ENCODE peak calls at places on chromosomes 12 and 14, in nine cellular contexts. L is WTC11, I is body of pancreas, U is GM13977, M is epithelial cell of proximal tubule, W is foreskin fibroblast, A is H9, V is AG10803, O is gastrocnemius medialis. D is an unnamed sample.

GRCh38 chr14:94126800-94127199 is 2.6 kb downstream of the IFI27L2 start:
- DNase-seq in L (no peak), I (no peak), U (no peak), M (no peak), W (no peak), A (peak), V (no peak), O (no peak), D (no peak)

GRCh38 chr14:101101456-101102056 is 198.0 kb upstream of the RTL1 start:
- DNase-seq in L (peak), I (no peak), U (no peak), M (peak), W (no peak), A (no peak), V (no peak), O (no peak), D (peak)

GRCh38 chr12:96375841-96376249 is 24.4 kb downstream of the CDK17 start:
- DNase-seq in L (no peak), I (no peak), U (no peak), M (no peak), W (no peak), A (no peak), V (no peak), O (no peak), D (no peak)

GRCh38 chr14:65972891-65973290 is 513.3 kb upstream of the CCDC196 start:
- DNase-seq in L (no peak), I (no peak), U (no peak), M (no peak), W (peak), A (no peak), V (peak), O (no peak), D (no peak)

GRCh38 chr12:26471560-26471959 is 276.2 kb downstream of the SSPN start:
- DNase-seq in L (no peak), I (peak), U (peak), M (no peak), W (peak), A (no peak), V (peak), O (no peak), D (no peak)

GRCh38 chr12:107328442-107329133 is 235.2 kb upstream of the CRY1 start:
- DNase-seq in L (no peak), I (peak), U (no peak), M (peak), W (no peak), A (no peak), V (no peak), O (no peak), D (no peak)

GRCh38 chr12:124550123-124551089 is 17.0 kb downstream of the NCOR2 start:
- DNase-seq in L (no peak), I (no peak), U (no peak), M (no peak), W (no peak), A (no peak), V (no peak), O (no peak), D (no peak)

GRCh38 chr14:51082394-51082793 is 12.5 kb downstream of the TRIM9 start:
- DNase-seq in L (no peak), I (no peak), U (no peak), M (no peak), W (no peak), A (no peak), V (peak), O (no peak), D (no peak)

GRCh38 chr14:59354666-59355065 is 110.5 kb downstream of the GPR135 start:
- DNase-seq in L (no peak), I (no peak), U (no peak), M (no peak), W (peak), A (no peak), V (peak), O (no peak), D (no peak)

GRCh38 chr12:22409071-22409951 is 74.8 kb upstream of the ST8SIA1 start:
- DNase-seq in L (no peak), I (peak), U (peak), M (no peak), W (no peak), A (no peak), V (no peak), O (no peak), D (no peak)

GRCh38 chr12:51814311-51815088 is 34.0 kb downstream of the FIGNL2 start:
- DNase-seq in L (peak), I (peak), U (peak), M (no peak), W (peak), A (peak), V (peak), O (peak), D (peak)

GRCh38 chr14:30045720-30046119 is 118.1 kb upstream of the PRKD1 start:
- DNase-seq in L (no peak), I (no peak), U (no peak), M (no peak), W (no peak), A (no peak), V (no peak), O (no peak), D (no peak)

GRCh38 chr14:51117579-51117978 is 22.7 kb upstream of the TRIM9 start:
- DNase-seq in L (no peak), I (no peak), U (no peak), M (no peak), W (no peak), A (no peak), V (no peak), O (no peak), D (no peak)

GRCh38 chr14:75542585-75543091 is 20.4 kb downstream of the BATF start:
- DNase-seq in L (no peak), I (peak), U (peak), M (no peak), W (peak), A (no peak), V (peak), O (peak), D (peak)

GRCh38 chr12:45732936-45733335 is 3.4 kb downstream of the ARID2 start:
- DNase-seq in L (no peak), I (no peak), U (no peak), M (no peak), W (no peak), A (no peak), V (no peak), O (no peak), D (no peak)

GRCh38 chr12:66623455-66623854 is 55.4 kb downstream of the GRIP1 start:
- DNase-seq in L (no peak), I (no peak), U (no peak), M (no peak), W (peak), A (no peak), V (peak), O (no peak), D (no peak)

GRCh38 chr12:6215932-6216494 is 15.8 kb downstream of the CD9 start:
- DNase-seq in L (peak), I (peak), U (no peak), M (peak), W (peak), A (peak), V (peak), O (peak), D (peak)

GRCh38 chr14:95545769-95546168 is 10.9 kb downstream of the GLRX5 start:
- DNase-seq in L (no peak), I (no peak), U (no peak), M (peak), W (peak), A (no peak), V (peak), O (no peak), D (no peak)

GRCh38 chr12:75660805-75661404 is 149.5 kb upstream of the KRR1 start:
- DNase-seq in L (no peak), I (no peak), U (no peak), M (peak), W (no peak), A (no peak), V (no peak), O (no peak), D (no peak)

GRCh38 chr12:114636723-114637480 is 47.1 kb downstream of the TBX3 start:
- DNase-seq in L (peak), I (no peak), U (no peak), M (no peak), W (peak), A (peak), V (peak), O (no peak), D (no peak)

GRCh38 chr14:75242546-75243273 is 35.9 kb upstream of the FOS start:
- DNase-seq in L (no peak), I (no peak), U (no peak), M (no peak), W (peak), A (no peak), V (peak), O (peak), D (no peak)

GRCh38 chr12:14554281-14555008 is 13.2 kb downstream of the PLBD1 start:
- DNase-seq in L (no peak), I (peak), U (no peak), M (peak), W (no peak), A (no peak), V (peak), O (peak), D (peak)

GRCh38 chr14:94588311-94588710 is 7.1 kb downstream of the SERPINA5 start:
- DNase-seq in L (no peak), I (no peak), U (no peak), M (no peak), W (no peak), A (no peak), V (no peak), O (no peak), D (no peak)

GRCh38 chr12:3365416-3366385 is 125.3 kb upstream of the PRMT8 start:
- DNase-seq in L (peak), I (peak), U (peak), M (no peak), W (peak), A (peak), V (no peak), O (no peak), D (no peak)

GRCh38 chr12:62259311-62259992 is 752 bp upstream of the USP15 start:
- DNase-seq in L (no peak), I (peak), U (peak), M (no peak), W (no peak), A (no peak), V (no peak), O (no peak), D (no peak)

GRCh38 chr14:23631702-23632460 is 4.3 kb upstream of the DHRS2 start:
- DNase-seq in L (peak), I (peak), U (peak), M (peak), W (peak), A (peak), V (peak), O (peak), D (peak)

GRCh38 chr12:51904951-51905471 is 2.3 kb upstream of the ACVRL1 start:
- DNase-seq in L (no peak), I (peak), U (no peak), M (no peak), W (peak), A (no peak), V (peak), O (no peak), D (no peak)

GRCh38 chr12:79381246-79382208 is 309.2 kb downstream of the PAWR start:
- DNase-seq in L (no peak), I (no peak), U (no peak), M (no peak), W (no peak), A (no peak), V (no peak), O (no peak), D (no peak)

GRCh38 chr14:91146661-91147060 is 32.8 kb downstream of the DGLUCY start:
- DNase-seq in L (no peak), I (no peak), U (no peak), M (no peak), W (no peak), A (no peak), V (no peak), O (no peak), D (no peak)

GRCh38 chr12:83634726-83635267 is 948.1 kb downstream of the TMTC2 start:
- DNase-seq in L (no peak), I (no peak), U (no peak), M (no peak), W (no peak), A (no peak), V (no peak), O (no peak), D (no peak)

GRCh38 chr12:113725557-113725876 is 240.6 kb downstream of the RBM19 start:
- DNase-seq in L (no peak), I (no peak), U (no peak), M (no peak), W (no peak), A (no peak), V (no peak), O (no peak), D (no peak)

GRCh38 chr12:57783861-57784260 is 1.3 kb downstream of the TSFM start:
- DNase-seq in L (no peak), I (no peak), U (no peak), M (no peak), W (no peak), A (no peak), V (no peak), O (no peak), D (no peak)
- TF ChIP-seq CTCF in L (no peak), I (no peak), U (no peak), M (no peak), W (no peak), A (no peak), V (no peak), O (no peak), D (no peak)

DNA sequence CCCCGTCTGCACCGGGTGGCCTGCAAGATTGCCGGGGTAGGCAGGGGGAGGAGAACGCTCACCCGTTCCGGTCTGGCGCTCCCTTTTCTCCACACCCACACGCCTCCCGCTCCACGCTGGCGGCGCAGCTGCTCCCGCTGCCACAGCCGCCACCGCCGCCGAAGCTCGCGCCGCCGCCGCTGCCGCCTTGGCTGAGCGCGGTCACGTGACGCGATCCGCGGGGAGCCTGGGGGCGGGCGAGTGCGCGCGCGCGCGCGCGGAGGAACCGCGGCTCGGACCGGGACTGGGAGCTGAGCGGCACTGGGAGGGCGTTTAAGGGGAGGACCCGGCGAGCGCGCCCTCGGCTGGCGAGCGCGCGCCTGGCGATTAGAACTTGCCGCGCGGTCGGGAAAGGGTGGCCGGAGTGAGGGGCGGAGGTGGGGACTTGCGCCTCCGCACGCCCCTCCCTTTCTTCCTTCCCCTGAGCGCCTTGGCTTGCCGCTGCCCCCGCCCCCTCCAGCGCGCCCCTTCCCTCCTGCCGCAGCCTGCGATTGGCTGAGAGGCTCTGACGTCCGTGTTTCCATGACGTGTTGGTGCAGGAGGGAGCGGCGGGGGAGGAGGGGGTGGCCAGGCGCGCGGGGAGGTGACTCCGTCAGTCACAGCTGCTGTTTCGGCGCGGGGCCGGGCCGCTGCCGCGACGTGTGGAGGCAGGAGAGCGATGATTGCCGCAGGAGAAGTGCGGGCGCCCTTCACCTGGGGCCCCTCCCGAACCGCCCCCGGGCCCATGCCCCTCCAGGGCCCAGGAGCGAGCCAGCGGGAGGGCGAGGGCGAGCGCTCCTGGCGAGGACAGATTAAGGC is 737 bp upstream of the ATP2B1 start:
- DNase-seq in L (peak), I (peak), U (peak), M (peak), W (peak), A (peak), V (peak), O (peak), D (peak)
- TF ChIP-seq CTCF in L (no peak), I (peak), U (peak), M (no peak), W (no peak), A (no peak), V (no peak), O (peak), D (no peak)

DNA sequence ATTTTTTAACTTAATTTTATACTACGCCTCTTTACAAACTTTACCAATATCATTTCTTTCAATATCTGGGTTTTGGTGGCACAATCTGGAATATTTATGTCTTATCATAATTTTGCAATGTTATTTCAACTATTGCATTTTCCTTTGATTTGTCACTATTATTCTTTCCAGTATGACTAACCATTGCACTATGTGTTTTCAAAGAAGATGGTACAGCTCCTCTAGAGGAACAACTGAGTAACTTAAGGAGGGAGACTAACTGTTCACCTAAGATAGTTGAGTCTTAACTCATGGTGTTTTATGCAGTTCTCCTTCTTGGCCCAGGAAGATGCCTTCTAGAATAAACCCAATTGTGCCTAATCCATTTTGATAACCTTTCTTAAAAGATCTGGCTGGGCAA is 60.5 kb upstream of the KIF21A start:
- DNase-seq in L (no peak), I (no peak), U (no peak), M (no peak), W (peak), A (no peak), V (peak), O (no peak), D (no peak)
- TF ChIP-seq CTCF in L (no peak), I (no peak), U (no peak), M (peak), W (no peak), A (peak), V (peak), O (no peak), D (no peak)

GRCh38 chr12:121400332-121401139 is 618 bp downstream of the RNF34 start:
- DNase-seq in L (peak), I (peak), U (peak), M (no peak), W (peak), A (peak), V (peak), O (peak), D (peak)
- TF ChIP-seq CTCF in L (no peak), I (no peak), U (no peak), M (no peak), W (no peak), A (no peak), V (no peak), O (no peak), D (no peak)

DNA sequence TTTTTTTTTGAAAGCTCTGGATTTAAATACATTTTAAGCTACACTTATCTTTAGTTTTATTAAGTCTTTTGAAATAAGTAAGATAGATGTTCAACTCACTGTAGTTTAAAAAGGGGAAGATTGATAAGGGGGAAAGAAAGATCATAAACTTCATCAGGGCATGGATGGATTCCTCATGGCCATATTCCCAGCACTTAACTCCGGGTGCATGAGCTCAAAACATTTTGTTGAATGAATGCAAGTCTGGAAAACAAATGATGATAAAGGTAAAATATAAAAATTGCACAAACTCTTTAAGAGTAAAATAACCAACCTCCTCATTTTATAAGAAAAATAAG is 4.3 kb upstream of the IGF1 start:
- DNase-seq in L (no peak), I (no peak), U (no peak), M (no peak), W (no peak), A (no peak), V (no peak), O (no peak), D (no peak)
- TF ChIP-seq CTCF in L (no peak), I (no peak), U (no peak), M (no peak), W (no peak), A (peak), V (no peak), O (no peak), D (no peak)

GRCh38 chr12:42588308-42588836 is 1.2 kb downstream of the PRICKLE1 start:
- DNase-seq in L (no peak), I (no peak), U (no peak), M (no peak), W (no peak), A (no peak), V (no peak), O (no peak), D (no peak)

GRCh38 chr12:42589465-42590323 is at the start of gene PRICKLE1:
- DNase-seq in L (peak), I (peak), U (peak), M (no peak), W (peak), A (peak), V (peak), O (peak), D (no peak)

GRCh38 chr12:42587564-42588307 is 1.8 kb downstream of the PRICKLE1 start:
- DNase-seq in L (no peak), I (no peak), U (no peak), M (no peak), W (no peak), A (no peak), V (no peak), O (no peak), D (no peak)

GRCh38 chr12:42588981-42589464 is 523 bp downstream of the PRICKLE1 start:
- DNase-seq in L (peak), I (peak), U (peak), M (no peak), W (no peak), A (peak), V (no peak), O (peak), D (peak)

DNA sequence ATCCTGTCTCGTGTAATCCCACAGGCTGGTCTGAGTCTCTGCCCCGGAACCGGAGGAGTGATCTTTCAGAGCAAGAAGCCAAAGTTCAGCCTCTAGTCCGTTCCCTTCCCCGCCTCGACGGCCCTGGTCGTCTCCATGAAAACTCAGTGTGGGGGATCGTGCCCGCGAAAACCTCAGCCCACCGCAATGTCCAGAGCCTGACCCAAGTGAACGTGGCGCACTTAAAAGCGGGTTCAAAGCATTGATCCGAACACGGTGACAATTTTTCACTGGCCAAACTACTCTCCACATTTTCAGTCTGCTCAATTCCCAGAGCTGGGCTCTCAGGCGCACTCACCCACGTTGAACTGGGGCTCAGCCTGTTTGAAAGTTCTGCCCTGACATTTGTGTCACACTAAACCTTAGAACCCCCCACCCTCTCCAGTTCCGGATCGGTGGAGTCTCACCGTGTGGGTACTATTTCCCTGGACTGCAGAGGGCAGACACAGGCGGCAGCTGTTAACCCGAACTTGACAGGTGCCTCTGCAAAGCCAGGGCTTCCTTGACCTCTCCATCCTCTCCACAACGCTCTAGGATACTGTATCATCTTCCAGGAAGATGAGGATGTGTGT is 883 bp upstream of the PRICKLE1 start:
- DNase-seq in L (peak), I (peak), U (peak), M (no peak), W (no peak), A (peak), V (no peak), O (peak), D (no peak)
- TF ChIP-seq CTCF in L (no peak), I (peak), U (no peak), M (peak), W (no peak), A (peak), V (no peak), O (no peak), D (no peak)

D was measured in lung.